ENCODE peak calls at places on chromosomes 2 and 18, in eight cellular contexts. C, K, Z, M, P, L, D and R are unnamed samples.
A peak's percentile ranks its signal among the peaks of the same experiment; 100 is the strongest.

GRCh38 chr2:143480586-143481230 is 351.5 kb downstream of the ARHGAP15 start:
- DNase-seq in L (no peak), C (no peak), D (no peak), M (no peak), K (no peak), Z (no peak), P (no peak), R (no peak)

GRCh38 chr2:217370391-217370790 is 510.5 kb upstream of the TNP1 start:
- DNase-seq in D (no peak), M (no peak), L (no peak), K (no peak), Z (no peak), C (no peak), P (no peak), R (peak; percentile 16)

GRCh38 chr2:167127135-167127534 is 238.9 kb downstream of the XIRP2 start:
- DNase-seq in L (no peak), P (no peak), D (no peak), Z (peak; percentile 23), C (no peak), K (no peak), M (peak; percentile 40), R (no peak)

GRCh38 chr2:25073025-25073424 is 31.1 kb downstream of the EFR3B start:
- DNase-seq in Z (no peak), D (no peak), K (no peak), C (no peak), M (no peak), P (no peak), L (no peak), R (no peak)

GRCh38 chr18:31577195-31577594 is 14.5 kb upstream of the TTR start:
- DNase-seq in C (no peak), Z (no peak), D (no peak), K (no peak), L (no peak), P (no peak), M (no peak), R (no peak)

GRCh38 chr2:168194784-168195522 is 52.4 kb downstream of the STK39 start:
- DNase-seq in M (no peak), P (no peak), L (no peak), D (no peak), Z (no peak), C (no peak), K (no peak), R (no peak)

GRCh38 chr18:74862094-74862493 is 264.4 kb downstream of the ZNF407 start:
- DNase-seq in P (no peak), C (no peak), L (no peak), K (no peak), Z (no peak), D (no peak), M (no peak), R (no peak)

GRCh38 chr18:45688834-45689233 is 35.1 kb upstream of the SLC14A1 start:
- DNase-seq in D (no peak), C (no peak), K (no peak), Z (no peak), P (no peak), M (peak; percentile 97), L (no peak), R (no peak)

GRCh38 chr18:76589309-76589708 is 94.3 kb upstream of the ZNF516 start:
- DNase-seq in L (no peak), D (no peak), C (no peak), K (no peak), Z (no peak), P (no peak), M (no peak), R (no peak)

GRCh38 chr2:171702781-171703556 is 15.7 kb downstream of the DYNC1I2 start:
- DNase-seq in P (no peak), D (no peak), C (no peak), L (no peak), K (peak; percentile 51), Z (no peak), M (no peak), R (no peak)

GRCh38 chr2:157876771-157877108 is 610 bp upstream of the ACVR1 start:
- DNase-seq in K (no peak), C (no peak), L (no peak), D (no peak), Z (no peak), P (no peak), M (no peak), R (no peak)

GRCh38 chr2:190804182-190804795 is 76.3 kb upstream of the GLS start:
- DNase-seq in C (no peak), M (no peak), P (no peak), Z (peak; percentile 57), D (no peak), L (peak; percentile 1), K (no peak), R (no peak)

GRCh38 chr2:47389692-47390091 is 13.3 kb upstream of the MSH2 start:
- DNase-seq in Z (no peak), K (no peak), P (no peak), D (peak; percentile 0), M (no peak), C (no peak), L (no peak), R (no peak)

GRCh38 chr2:157761520-157761919 is 114.6 kb downstream of the ACVR1 start:
- DNase-seq in C (no peak), L (no peak), D (no peak), M (no peak), P (peak; percentile 38), K (no peak), Z (peak; percentile 45), R (no peak)

GRCh38 chr18:77876319-77876865 is 626.7 kb downstream of the GALR1 start:
- DNase-seq in C (no peak), K (no peak), D (no peak), Z (no peak), M (peak; percentile 54), P (no peak), L (no peak), R (no peak)

GRCh38 chr18:37429768-37430167 is 135.8 kb downstream of the CELF4 start:
- DNase-seq in D (no peak), C (no peak), L (no peak), M (no peak), P (no peak), Z (peak; percentile 46), K (no peak), R (peak; percentile 31)

GRCh38 chr2:235654115-235654514 is 160.3 kb downstream of the AGAP1 start:
- DNase-seq in M (no peak), L (no peak), P (no peak), C (no peak), D (no peak), K (no peak), Z (no peak), R (no peak)

GRCh38 chr18:21996261-21996892 is 173.0 kb upstream of the GATA6 start:
- DNase-seq in P (no peak), L (no peak), M (no peak), D (peak; percentile 78), C (no peak), Z (no peak), K (no peak), R (no peak)

GRCh38 chr2:237201461-237202287 is 116.0 kb downstream of the COPS8 start:
- DNase-seq in D (peak; percentile 25), P (no peak), L (no peak), K (peak; percentile 92), C (peak; percentile 73), Z (no peak), M (no peak), R (peak; percentile 80)

GRCh38 chr2:69026026-69026425 is 13.0 kb downstream of the ANTXR1 start:
- DNase-seq in P (peak; percentile 44), Z (peak; percentile 79), K (no peak), M (peak; percentile 0), L (peak; percentile 19), D (peak; percentile 46), C (no peak), R (peak; percentile 51)

GRCh38 chr2:233912799-233913423 is 4.3 kb upstream of the TRPM8 start:
- DNase-seq in C (no peak), M (no peak), K (peak; percentile 39), L (no peak), D (no peak), Z (peak; percentile 85), P (peak; percentile 57), R (peak; percentile 12)

GRCh38 chr2:101277111-101277510 is 24.4 kb downstream of the CNOT11 start:
- DNase-seq in P (no peak), L (no peak), D (peak; percentile 32), K (no peak), Z (no peak), M (no peak), C (no peak), R (no peak)

GRCh38 chr2:10934979-10935350 is 23.2 kb downstream of the KCNF1 start:
- DNase-seq in C (no peak), L (no peak), M (peak; percentile 15), Z (no peak), K (no peak), D (no peak), P (no peak), R (no peak)

GRCh38 chr2:171688129-171688465 is 828 bp downstream of the DYNC1I2 start:
- DNase-seq in P (no peak), Z (no peak), D (no peak), L (no peak), M (no peak), K (no peak), C (no peak), R (no peak)

GRCh38 chr2:178482437-178482836 is 2.2 kb downstream of the PLEKHA3 start:
- DNase-seq in Z (peak; percentile 8), P (no peak), K (no peak), M (no peak), D (no peak), C (no peak), L (no peak), R (peak; percentile 25)

GRCh38 chr18:62461591-62461990 is 61.2 kb upstream of the ZCCHC2 start:
- DNase-seq in Z (no peak), K (no peak), L (no peak), D (no peak), M (no peak), P (no peak), C (no peak), R (no peak)

GRCh38 chr2:235675678-235676535 is 182.1 kb downstream of the AGAP1 start:
- DNase-seq in Z (no peak), L (no peak), C (no peak), D (no peak), M (no peak), K (no peak), P (no peak), R (no peak)

GRCh38 chr2:29014811-29015414 is 33.8 kb downstream of the TOGARAM2 start:
- DNase-seq in L (no peak), Z (no peak), C (no peak), P (no peak), K (peak; percentile 15), M (no peak), D (peak; percentile 42), R (peak; percentile 28)